ENCODE peak calls at places on chromosome 21, in ten cellular contexts. H is right lobe of liver, S is AG09309, T is psoas muscle, G is hepatocyte, N is GM23338, A is brain microvascular endothelial cell, W is body of pancreas, I is AG10803, Y is A549. D is an unnamed sample.
A peak's percentile ranks its signal among the peaks of the same experiment; 100 is the strongest.

GRCh38 chr21:35190201-35190701 is 141.1 kb upstream of the RUNX1 start:
- DNase-seq in W (no peak), G (peak; percentile 21), A (no peak), N (no peak), Y (peak; percentile 25), S (no peak), T (no peak), I (peak; percentile 39), H (no peak), D (peak; percentile 66)

GRCh38 chr21:41170442-41170841 is 2.5 kb downstream of the BACE2 start:
- DNase-seq in Y (peak; percentile 56), N (peak; percentile 74), I (peak; percentile 25), T (no peak), S (no peak), G (peak; percentile 63), W (peak; percentile 57), H (no peak), A (no peak), D (peak; percentile 35)

GRCh38 chr21:16644690-16645089 is 868.2 kb upstream of the CXADR start:
- DNase-seq in S (peak; percentile 7), Y (no peak), A (no peak), I (peak; percentile 50), T (no peak), W (no peak), G (no peak), H (no peak), N (no peak), D (peak; percentile 48)

GRCh38 chr21:40331182-40331581 is 463.9 kb downstream of the PCP4 start:
- DNase-seq in H (no peak), G (no peak), Y (no peak), S (no peak), N (no peak), T (no peak), W (no peak), A (no peak), I (no peak), D (no peak)

GRCh38 chr21:25999935-26000582 is 170.5 kb downstream of the APP start:
- DNase-seq in S (no peak), I (no peak), N (peak; percentile 44), G (no peak), T (peak; percentile 49), H (no peak), W (no peak), A (no peak), Y (no peak), D (no peak)

GRCh38 chr21:16102113-16102512 is 372.3 kb downstream of the USP25 start:
- DNase-seq in H (no peak), T (no peak), Y (no peak), S (no peak), I (peak; percentile 4), W (no peak), A (no peak), G (no peak), N (no peak), D (no peak)

GRCh38 chr21:41362605-41363369 is 960 bp downstream of the MX2 start:
- DNase-seq in W (no peak), H (no peak), G (no peak), I (no peak), Y (no peak), S (no peak), A (no peak), T (no peak), N (no peak), D (no peak)

GRCh38 chr21:38621132-38621531 is 122.9 kb upstream of the ERG start:
- DNase-seq in W (no peak), T (no peak), G (no peak), Y (peak; percentile 2), H (no peak), A (no peak), I (no peak), N (no peak), S (no peak), D (no peak)

GRCh38 chr21:46003575-46004007 is 22.0 kb downstream of the COL6A1 start:
- DNase-seq in A (no peak), T (no peak), G (no peak), Y (no peak), H (peak; percentile 49), N (no peak), S (no peak), W (peak; percentile 5), I (no peak), D (no peak)

GRCh38 chr21:42361286-42361685 is 5.0 kb downstream of the TFF1 start:
- DNase-seq in A (no peak), G (no peak), S (no peak), W (no peak), N (no peak), Y (no peak), I (no peak), H (peak; percentile 22), T (no peak), D (no peak)

GRCh38 chr21:18460979-18461378 is 57.4 kb upstream of the TMPRSS15 start:
- DNase-seq in Y (no peak), I (no peak), W (no peak), S (no peak), G (no peak), N (no peak), T (no peak), A (no peak), H (no peak), D (no peak)

GRCh38 chr21:19781881-19782652 is 1216.1 kb upstream of the NCAM2 start:
- DNase-seq in S (no peak), H (no peak), N (peak; percentile 38), W (no peak), T (no peak), Y (no peak), G (no peak), I (no peak), A (no peak), D (peak; percentile 18)

GRCh38 chr21:40118527-40118926 is 251.3 kb downstream of the PCP4 start:
- DNase-seq in H (no peak), G (no peak), N (peak; percentile 12), T (no peak), I (no peak), A (no peak), S (no peak), W (no peak), Y (no peak), D (no peak)

GRCh38 chr21:38766987-38767722 is 38.6 kb upstream of the ETS2 start:
- DNase-seq in W (peak; percentile 32), S (no peak), A (no peak), N (no peak), H (no peak), T (no peak), G (no peak), Y (no peak), I (no peak), D (no peak)

GRCh38 chr21:17798796-17799195 is 20.4 kb downstream of the C21orf91 start:
- DNase-seq in N (no peak), W (no peak), T (no peak), Y (no peak), I (peak; percentile 24), G (no peak), S (no peak), A (no peak), H (no peak), D (no peak)

GRCh38 chr21:24514081-24514733 is 1093.1 kb downstream of the MRPL39 start:
- DNase-seq in I (no peak), H (no peak), A (no peak), Y (peak; percentile 0), G (no peak), N (peak; percentile 9), S (no peak), W (no peak), T (no peak), D (peak; percentile 1)
- TF ChIP-seq CTCF in I (no peak), H (peak; percentile 31), A (peak; percentile 3), Y (no peak), G (peak; percentile 51), N (no peak), S (no peak), W (peak; percentile 49), T (peak; percentile 23), D (no peak)

GRCh38 chr21:31801551-31802234 is 69.8 kb upstream of the SCAF4 start:
- DNase-seq in G (no peak), A (no peak), T (no peak), H (no peak), S (no peak), W (no peak), I (no peak), N (no peak), Y (no peak), D (no peak)
- H3K4me3 ChIP-seq in G (no peak overlapping the region), A (no peak overlapping the region), T (no peak overlapping the region), H (no peak overlapping the region), S (no peak overlapping the region), W (no peak overlapping the region), I (no peak overlapping the region), N (no peak overlapping the region), Y (no peak overlapping the region), D (no peak overlapping the region)

DNA sequence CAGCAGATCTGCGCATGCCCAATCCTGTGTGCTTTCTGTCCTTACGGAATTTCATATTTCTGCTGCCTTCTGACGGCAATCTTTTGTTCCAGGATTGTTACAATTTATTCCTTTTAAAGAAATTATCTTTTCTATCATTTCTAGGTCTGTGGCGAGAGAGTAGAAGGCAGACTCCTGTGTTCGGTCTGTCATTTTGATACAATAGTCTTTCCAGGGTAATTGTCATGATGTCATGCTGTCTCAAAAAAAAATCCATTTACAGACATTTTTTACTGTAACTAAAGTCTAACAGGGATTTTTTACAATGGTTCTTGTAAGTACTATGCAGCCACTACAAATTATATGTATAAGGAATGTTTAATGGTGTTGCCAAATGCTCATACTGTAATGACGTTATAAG is 9.0 kb upstream of the KRTAP7-1 start:
- DNase-seq in H (no peak), W (no peak), T (no peak), A (no peak), I (no peak), G (no peak), N (no peak), S (no peak), Y (no peak), D (no peak)
- TF ChIP-seq CTCF in H (no peak), W (no peak), T (no peak), A (no peak), I (no peak), G (no peak), N (no peak), S (no peak), Y (no peak), D (no peak)

DNA sequence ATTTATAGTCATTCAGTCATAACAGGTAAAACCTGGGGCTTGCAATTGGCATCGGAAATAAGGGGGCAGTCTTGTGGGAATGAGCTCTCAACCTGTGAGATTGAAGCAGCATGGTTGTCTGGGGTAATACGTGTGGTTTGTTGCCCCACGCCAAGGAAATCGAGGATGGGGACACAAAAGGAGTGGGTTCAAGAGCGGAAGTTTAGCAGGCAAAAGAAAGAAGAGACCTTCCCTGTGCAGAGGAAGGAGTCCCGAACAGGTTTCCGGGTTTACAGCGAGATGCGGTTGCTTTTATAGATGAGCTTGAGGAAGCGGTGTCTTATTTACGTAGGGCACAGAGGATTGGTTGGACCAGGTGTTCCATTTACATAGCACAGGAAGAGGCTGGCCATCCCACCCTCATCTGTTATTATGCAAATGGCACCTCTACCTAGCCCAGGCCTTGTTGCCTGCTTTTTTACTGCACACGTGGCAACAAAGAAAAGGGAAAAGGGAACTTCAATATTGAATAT is 37.3 kb downstream of the IFNAR1 start:
- DNase-seq in H (no peak), G (peak; percentile 28), I (no peak), A (no peak), T (no peak), W (peak; percentile 18), Y (no peak), N (peak; percentile 92), S (no peak), D (peak; percentile 10)
- H3K4me3 ChIP-seq in H (no peak overlapping the region), G (no peak overlapping the region), I (no peak overlapping the region), A (no peak overlapping the region), T (peak overlapping the region; percentile 41), W (no peak overlapping the region), Y (no peak overlapping the region), N (peak overlapping the region; percentile 34), S (no peak overlapping the region), D (no peak overlapping the region)

D was measured in choroid plexus epithelial cell.